ENCODE peak calls at places on chromosome 7, in nine cellular contexts. U, P, D, B, A, M, Z, E and R are unnamed samples. For H3K4me1, H3K9me3 and H3K36me3, the result is how much of the 10 kb centered on the place peaks cover.

GRCh38 chr7:116271161-116271979 is 61.0 kb downstream of the TES start:
- DNase-seq in M (no peak), P (no peak), A (peak), E (peak), B (no peak), D (no peak), U (no peak), Z (peak), R (no peak)

GRCh38 chr7:74292757-74293576 is 3.8 kb downstream of the CLIP2 start:
- DNase-seq in Z (no peak), P (no peak), A (no peak), E (no peak), U (peak), M (no peak), B (peak), D (no peak), R (peak)

GRCh38 chr7:76071316-76072242 is 23.7 kb downstream of the MDH2 start:
- DNase-seq in P (no peak), A (peak), D (no peak), B (no peak), Z (peak), U (peak), E (peak), M (no peak), R (no peak)

GRCh38 chr7:155427411-155428038 is 30.4 kb upstream of the EN2 start:
- DNase-seq in A (no peak), U (no peak), B (no peak), D (no peak), Z (no peak), E (no peak), P (no peak), M (no peak), R (no peak)

GRCh38 chr7:117200786-117201185 is 122.1 kb downstream of the WNT2 start:
- DNase-seq in U (no peak), E (no peak), P (no peak), B (no peak), Z (no peak), M (no peak), D (no peak), A (no peak), R (no peak)

GRCh38 chr7:22990588-22990949 is 23.4 kb downstream of the HYCC1 start:
- DNase-seq in M (peak), E (no peak), D (no peak), P (no peak), B (no peak), U (no peak), A (peak), Z (peak), R (no peak)

GRCh38 chr7:149872419-149873073 is 1.2 kb upstream of the ATP6V0E2 start:
- DNase-seq in U (peak), E (peak), B (peak), M (peak), A (peak), Z (peak), P (no peak), D (peak), R (peak)

GRCh38 chr7:138842111-138842510 is 44.1 kb upstream of the ATP6V0A4 start:
- DNase-seq in A (peak), P (no peak), B (no peak), M (peak), E (no peak), Z (peak), U (peak), D (no peak), R (no peak)

GRCh38 chr7:115047968-115048720 is 126.2 kb downstream of the MDFIC start:
- DNase-seq in Z (peak), A (peak), P (no peak), E (no peak), B (no peak), U (no peak), M (no peak), D (no peak), R (no peak)

GRCh38 chr7:118473271-118473670 is 248.8 kb downstream of the ANKRD7 start:
- DNase-seq in M (no peak), B (no peak), U (no peak), Z (no peak), E (no peak), P (no peak), D (no peak), A (no peak), R (no peak)

GRCh38 chr7:49773939-49774458 is 561 bp downstream of the VWC2 start:
- DNase-seq in D (no peak), A (no peak), P (no peak), E (peak), B (no peak), M (no peak), Z (no peak), U (no peak), R (no peak)

GRCh38 chr7:30422922-30423321 is 55.7 kb downstream of the NOD1 start:
- DNase-seq in Z (peak), E (no peak), U (no peak), P (no peak), B (no peak), D (no peak), A (peak), M (peak), R (no peak)

GRCh38 chr7:121102619-121103018 is 114.1 kb downstream of the CPED1 start:
- DNase-seq in E (no peak), D (no peak), B (no peak), U (peak), P (no peak), M (peak), A (no peak), Z (no peak), R (no peak)

GRCh38 chr7:116377721-116378120 is 121.8 kb upstream of the CAV2 start:
- DNase-seq in B (no peak), U (no peak), A (no peak), D (no peak), M (no peak), E (no peak), Z (no peak), P (no peak), R (no peak)

GRCh38 chr7:16649196-16649595 is 3.2 kb downstream of the BZW2 start:
- DNase-seq in Z (no peak), B (no peak), E (no peak), D (no peak), M (peak), P (no peak), A (no peak), U (no peak), R (no peak)

GRCh38 chr7:30038182-30038980 is 10.2 kb downstream of the PLEKHA8 start:
- DNase-seq in U (no peak), A (peak), M (no peak), D (no peak), P (no peak), B (no peak), E (no peak), Z (peak), R (no peak)

GRCh38 chr7:22821702-22822485 is 755 bp downstream of the TOMM7 start:
- DNase-seq in M (peak), U (peak), D (no peak), P (peak), B (peak), A (no peak), E (no peak), Z (peak), R (peak)

DNA sequence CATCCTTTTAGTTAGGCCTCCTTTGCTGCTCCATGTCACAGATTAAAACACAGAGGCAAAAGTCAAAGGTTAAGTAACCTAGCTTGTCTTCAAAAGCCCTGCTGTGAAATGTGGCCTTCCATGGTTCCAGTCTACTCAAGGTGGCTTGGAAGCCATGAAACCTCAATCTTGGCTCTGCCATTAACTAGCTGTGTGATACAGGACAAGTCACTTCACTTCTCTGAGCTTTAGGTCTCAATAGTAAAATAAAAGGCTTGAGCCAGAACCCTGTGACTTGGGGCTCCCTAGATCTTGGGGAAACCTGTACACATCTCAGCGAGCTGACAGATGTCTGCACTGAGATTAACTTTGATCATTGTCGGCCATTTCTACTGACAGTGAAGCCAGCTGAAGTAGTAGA is 48.0 kb upstream of the KMT2E start:
- DNase-seq in M (no peak), U (no peak), D (no peak), B (no peak), Z (no peak), A (no peak), E (no peak), P (no peak), R (no peak)
- H3K4me1 ChIP-seq in M (under half), U (under half), D (under half), B (under half), Z (under half), A (under half), E (under half), P (under half), R (under half)

GRCh38 chr7:63030061-63030460 is 968.6 kb upstream of the ZNF722 start:
- DNase-seq in M (no peak), E (no peak), B (no peak), D (no peak), Z (no peak), P (no peak), U (no peak), A (no peak), R (no peak)

GRCh38 chr7:63027075-63027474 is 971.6 kb upstream of the ZNF722 start:
- DNase-seq in U (no peak), M (no peak), P (no peak), Z (no peak), A (no peak), E (no peak), D (no peak), B (no peak), R (no peak)

GRCh38 chr7:63028376-63029206 is 970.1 kb upstream of the ZNF722 start:
- DNase-seq in A (no peak), P (no peak), D (no peak), Z (no peak), M (no peak), E (no peak), B (no peak), U (no peak), R (no peak)

GRCh38 chr7:63029207-63029522 is 969.5 kb upstream of the ZNF722 start:
- DNase-seq in P (no peak), D (no peak), U (no peak), E (no peak), Z (no peak), M (no peak), B (no peak), A (no peak), R (no peak)

GRCh38 chr7:63031838-63032436 is 966.7 kb upstream of the ZNF722 start:
- DNase-seq in E (no peak), D (no peak), Z (no peak), U (no peak), M (no peak), B (no peak), P (no peak), A (no peak), R (no peak)
- H3K9me3 ChIP-seq in E (under half), D (under half), Z (under half), U (half or more), M (under half), B (under half), P (under half), A (under half), R (under half)

DNA sequence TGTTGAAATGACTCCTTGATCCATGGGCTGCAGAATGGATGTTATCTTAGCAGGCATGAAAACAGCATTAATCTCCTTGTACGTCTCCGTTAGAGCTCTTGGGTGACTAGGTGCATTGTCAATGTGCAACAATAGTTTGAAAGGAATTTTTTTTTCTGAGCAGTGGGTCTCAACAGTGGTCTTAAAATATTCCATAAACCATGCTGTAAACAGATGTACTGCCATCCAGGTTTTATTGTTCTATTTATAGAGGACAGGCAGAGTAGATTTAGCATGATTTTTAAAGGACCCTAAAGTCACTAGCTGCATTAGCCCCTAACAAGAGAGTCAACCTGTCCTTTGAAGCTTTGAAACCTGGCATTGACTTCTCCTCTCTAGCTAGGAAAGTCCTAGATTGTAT is 64.0 kb downstream of the NRF1 start:
- DNase-seq in M (no peak), Z (no peak), U (no peak), D (no peak), E (no peak), P (no peak), A (no peak), B (no peak), R (no peak)
- H3K36me3 ChIP-seq in M (half or more), Z (under half), U (half or more), D (under half), E (under half), P (under half), A (under half), B (under half), R (under half)

GRCh38 chr7:134211817-134212216 is 84.7 kb downstream of the LRGUK start:
- DNase-seq in Z (no peak), M (no peak), B (no peak), D (no peak), A (no peak), U (no peak), E (no peak), P (no peak), R (no peak)
- H3K4me1 ChIP-seq in Z (under half), M (under half), B (under half), D (under half), A (under half), U (under half), E (under half), P (under half), R (under half)